ENCODE peak calls at places on chromosome 15, in five cellular contexts. L is activated T-helper 1 cell treated with Interleukin-2 at 50 U/mL for 16 hours; B is fibroblast of mammary gland; Y is stimulated activated CD8-positive, alpha-beta memory T cell treated with anti-CD3 and anti-CD28 coated beads, Interleukin-4, amount 100 ng/mL, for 4 hours; T is heart right ventricle. Z is an unnamed sample.

GRCh38 chr15:31274496-31275330 is 51.9 kb upstream of the KLF13 start:
- DNase-seq in B (no peak), L (no peak), T (no peak), Y (no peak), Z (no peak)

GRCh38 chr15:73631915-73632669 is 1.1 kb downstream of the NPTN start:
- DNase-seq in Y (no peak), L (no peak), T (no peak), B (peak), Z (no peak)

GRCh38 chr15:40379853-40380252 is 2.7 kb upstream of the KNSTRN start:
- DNase-seq in B (peak), T (no peak), L (no peak), Y (no peak), Z (peak)

GRCh38 chr15:39580630-39581500 is at the start of gene THBS1:
- DNase-seq in Y (peak), T (peak), B (peak), L (no peak), Z (peak)

GRCh38 chr15:92158426-92158825 is 235.3 kb upstream of the ST8SIA2 start:
- DNase-seq in B (no peak), T (no peak), Y (peak), L (peak), Z (no peak)

GRCh38 chr15:77180757-77181156 is 109.8 kb upstream of the TSPAN3 start:
- DNase-seq in Y (no peak), T (no peak), L (no peak), B (peak), Z (no peak)

GRCh38 chr15:25830844-25831443 is 32.2 kb downstream of the ATP10A start:
- DNase-seq in T (no peak), Y (no peak), B (peak), L (no peak), Z (no peak)

GRCh38 chr15:66803182-66803729 is 101.2 kb downstream of the SMAD6 start:
- DNase-seq in Y (no peak), B (peak), L (no peak), T (peak), Z (peak)

GRCh38 chr15:65082303-65082958 is 5.9 kb downstream of the KBTBD13 start:
- DNase-seq in Y (no peak), L (no peak), T (no peak), B (no peak), Z (no peak)

GRCh38 chr15:54990793-54991192 is 205.9 kb downstream of the RSL24D1 start:
- DNase-seq in L (no peak), Y (no peak), B (no peak), T (no peak), Z (no peak)

GRCh38 chr15:68558318-68559305 is 20.2 kb upstream of the CORO2B start:
- DNase-seq in B (no peak), L (no peak), T (no peak), Y (no peak), Z (no peak)

GRCh38 chr15:98076021-98076816 is 115.7 kb downstream of the ARRDC4 start:
- DNase-seq in L (no peak), T (peak), Y (no peak), B (peak), Z (peak)

GRCh38 chr15:82804575-82804949 is 1.3 kb downstream of the FSD2 start:
- DNase-seq in B (no peak), L (no peak), Y (no peak), T (no peak), Z (no peak)

GRCh38 chr15:29480278-29480677 is 210.7 kb upstream of the NSMCE3 start:
- DNase-seq in T (no peak), L (no peak), Y (no peak), B (no peak), Z (no peak)

GRCh38 chr15:22951381-22952280 is 28.5 kb downstream of the CYFIP1 start:
- DNase-seq in T (peak), L (no peak), Y (no peak), B (no peak), Z (no peak)

GRCh38 chr15:63059075-63059474 is 16.5 kb downstream of the TPM1 start:
- DNase-seq in B (no peak), L (no peak), Y (no peak), T (no peak), Z (no peak)

GRCh38 chr15:38745136-38745535 is 180.5 kb upstream of the RASGRP1 start:
- DNase-seq in T (no peak), L (no peak), B (peak), Y (no peak), Z (no peak)

GRCh38 chr15:83250766-83251165 is 33.7 kb downstream of the BNC1 start:
- DNase-seq in Y (no peak), L (no peak), T (no peak), B (peak), Z (no peak)

GRCh38 chr15:70053703-70054229 is 44.0 kb downstream of the TLE3 start:
- DNase-seq in B (no peak), Y (no peak), T (no peak), L (no peak), Z (no peak)

GRCh38 chr15:90530250-90531051 is 728 bp downstream of the CRTC3 start:
- DNase-seq in Y (no peak), B (peak), L (peak), T (peak), Z (peak)

GRCh38 chr15:73601449-73602425 is 31.5 kb downstream of the NPTN start:
- DNase-seq in L (no peak), Y (no peak), T (no peak), B (peak), Z (peak)

GRCh38 chr15:49421991-49422390 is 1.1 kb upstream of the FGF7 start:
- DNase-seq in Y (no peak), L (peak), T (peak), B (peak), Z (peak)

GRCh38 chr15:25545017-25545416 is 106.2 kb upstream of the UBE3A start:
- DNase-seq in T (no peak), L (no peak), Y (no peak), B (peak), Z (no peak)

GRCh38 chr15:59723686-59724336 is 34.7 kb upstream of the BNIP2 start:
- DNase-seq in Y (no peak), B (no peak), L (no peak), T (no peak), Z (no peak)

GRCh38 chr15:76127880-76128279 is 68.1 kb downstream of the TMEM266 start:
- DNase-seq in Y (no peak), L (no peak), B (no peak), T (no peak), Z (no peak)

GRCh38 chr15:31344824-31345605 is 18.4 kb downstream of the KLF13 start:
- DNase-seq in Y (no peak), B (no peak), L (no peak), T (peak), Z (peak)

GRCh38 chr15:29268706-29269484 is 727 bp downstream of the NSMCE3 start:
- DNase-seq in L (peak), T (peak), Y (peak), B (peak), Z (peak)

GRCh38 chr15:59169337-59169736 is 37.3 kb upstream of the LDHAL6B start:
- DNase-seq in L (no peak), B (peak), Y (no peak), T (no peak), Z (no peak)

GRCh38 chr15:70493376-70493775 is 270.0 kb downstream of the UACA start:
- DNase-seq in T (no peak), B (no peak), L (no peak), Y (no peak), Z (no peak)

GRCh38 chr15:24734391-24734790 is 58.8 kb downstream of the NPAP1 start:
- DNase-seq in T (no peak), L (no peak), B (no peak), Y (no peak), Z (no peak)

GRCh38 chr15:29511663-29512062 is 242.0 kb upstream of the NSMCE3 start:
- DNase-seq in B (no peak), L (no peak), T (no peak), Y (no peak), Z (no peak)

GRCh38 chr15:48778338-48778730 is 32.5 kb downstream of the CEP152 start:
- DNase-seq in L (no peak), Y (no peak), B (peak), T (no peak), Z (no peak)

GRCh38 chr15:42499888-42500609 is 4.6 kb downstream of the SNAP23 start:
- DNase-seq in T (no peak), Y (no peak), B (no peak), L (no peak), Z (no peak)

GRCh38 chr15:76756371-76756770 is 148.8 kb downstream of the SCAPER start:
- DNase-seq in B (no peak), Y (no peak), T (no peak), L (no peak), Z (no peak)

GRCh38 chr15:37009288-37009687 is 91.1 kb downstream of the MEIS2 start:
- DNase-seq in B (no peak), L (no peak), Y (no peak), T (no peak), Z (no peak)

GRCh38 chr15:40146037-40146436 is 14.8 kb upstream of the BUB1B start:
- DNase-seq in Y (no peak), T (no peak), L (no peak), B (peak), Z (no peak)